ENCODE peak calls at places on chromosomes 2 and 18, in eight cellular contexts. Q, D, W, U, N, X, C and O are unnamed samples. For H3K36me3 and H3K27me3, the result is how much of the 10 kb centered on the place peaks cover.

GRCh38 chr2:100741880-100742814 is 77.8 kb upstream of the NPAS2 start:
- DNase-seq in Q (no peak), D (no peak), W (no peak), U (no peak), N (peak), X (no peak), C (peak), O (no peak)

GRCh38 chr2:216340280-216340631 is 32.0 kb downstream of the MARCHF4 start:
- DNase-seq in Q (no peak), D (no peak), W (no peak), U (no peak), N (no peak), X (no peak), C (no peak), O (no peak)

GRCh38 chr2:178732913-178733312 is 74.3 kb downstream of the TTN start:
- DNase-seq in Q (no peak), D (no peak), W (no peak), U (no peak), N (no peak), X (no peak), C (no peak), O (no peak)

GRCh38 chr2:8965573-8965972 is 37.9 kb downstream of the MBOAT2 start:
- DNase-seq in Q (no peak), D (no peak), W (no peak), U (no peak), N (no peak), X (no peak), C (no peak), O (no peak)

GRCh38 chr18:9762561-9762960 is 54.5 kb downstream of the RAB31 start:
- DNase-seq in Q (no peak), D (no peak), W (no peak), U (no peak), N (no peak), X (no peak), C (no peak), O (no peak)

GRCh38 chr2:207676827-207677354 is 34.5 kb upstream of the CCNYL1 start:
- DNase-seq in Q (no peak), D (no peak), W (no peak), U (peak), N (no peak), X (no peak), C (peak), O (no peak)

GRCh38 chr2:208406474-208407451 is at the start of gene PTH2R:
- DNase-seq in Q (no peak), D (no peak), W (peak), U (no peak), N (no peak), X (peak), C (no peak), O (no peak)

GRCh38 chr2:241966671-241967070 is 97.1 kb downstream of the RTP5 start:
- DNase-seq in Q (no peak), D (no peak), W (no peak), U (no peak), N (no peak), X (no peak), C (no peak), O (no peak)

GRCh38 chr2:79219383-79219988 is 59.9 kb upstream of the REG3A start:
- DNase-seq in Q (no peak), D (no peak), W (no peak), U (peak), N (no peak), X (no peak), C (peak), O (peak)

GRCh38 chr18:31396796-31397195 is 20.2 kb downstream of the DSG4 start:
- DNase-seq in Q (no peak), D (no peak), W (no peak), U (no peak), N (no peak), X (no peak), C (no peak), O (no peak)

GRCh38 chr18:48961547-48961946 is 10.8 kb upstream of the SMAD7 start:
- DNase-seq in Q (no peak), D (no peak), W (no peak), U (no peak), N (no peak), X (no peak), C (no peak), O (no peak)

GRCh38 chr2:119609337-119609736 is 65.1 kb downstream of the CFAP221 start:
- DNase-seq in Q (no peak), D (no peak), W (no peak), U (no peak), N (no peak), X (no peak), C (no peak), O (no peak)

GRCh38 chr2:127581050-127581345 is 45.5 kb downstream of the MYO7B start:
- DNase-seq in Q (peak), D (no peak), W (no peak), U (no peak), N (no peak), X (peak), C (no peak), O (no peak)

GRCh38 chr2:128236491-128237035 is 82.1 kb downstream of the HS6ST1 start:
- DNase-seq in Q (peak), D (no peak), W (no peak), U (no peak), N (no peak), X (peak), C (peak), O (no peak)

GRCh38 chr18:51021226-51021965 is 8.6 kb upstream of the SMAD4 start:
- DNase-seq in Q (no peak), D (no peak), W (no peak), U (no peak), N (no peak), X (no peak), C (no peak), O (no peak)

GRCh38 chr18:67302043-67302442 is 214.5 kb downstream of the DSEL start:
- DNase-seq in Q (no peak), D (no peak), W (no peak), U (peak), N (no peak), X (no peak), C (peak), O (no peak)

GRCh38 chr18:12006488-12006840 is 25.2 kb downstream of the IMPA2 start:
- DNase-seq in Q (no peak), D (no peak), W (no peak), U (no peak), N (no peak), X (no peak), C (no peak), O (no peak)
- H3K36me3 ChIP-seq in Q (under half), D (under half), W (under half), U (under half), N (under half), X (under half), C (under half), O (under half)

DNA sequence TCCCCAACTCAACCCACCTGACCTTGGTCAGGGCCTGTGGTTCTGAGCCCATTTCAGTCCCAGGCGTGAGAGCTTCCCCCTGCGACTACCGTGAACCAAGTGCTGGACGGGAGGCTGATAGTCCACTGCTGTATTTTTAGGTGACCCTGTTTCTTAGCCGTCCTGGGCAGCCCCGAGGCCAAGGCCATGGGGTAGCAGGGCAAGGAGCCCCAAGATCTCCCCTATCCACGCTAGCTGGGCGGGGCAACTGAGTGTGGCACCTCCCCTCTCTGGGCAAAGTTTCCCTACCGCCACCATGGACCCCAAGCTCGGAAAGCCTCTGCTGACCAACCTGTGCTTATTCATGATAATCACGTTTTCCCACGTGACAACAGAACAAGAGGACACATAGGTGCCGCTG is 583 bp upstream of the KLHL30 start:
- DNase-seq in Q (no peak), D (no peak), W (no peak), U (no peak), N (no peak), X (no peak), C (no peak), O (no peak)
- H3K4me3 ChIP-seq in Q (no peak), D (no peak), W (peak), U (no peak), N (no peak), X (no peak), C (no peak), O (no peak)

GRCh38 chr2:88197732-88198131 is 27.6 kb downstream of the THNSL2 start:
- DNase-seq in Q (no peak), D (no peak), W (no peak), U (no peak), N (no peak), X (no peak), C (no peak), O (no peak)
- H3K27me3 ChIP-seq in Q (under half), D (under half), W (under half), U (under half), N (under half), X (under half), C (under half), O (under half)

DNA sequence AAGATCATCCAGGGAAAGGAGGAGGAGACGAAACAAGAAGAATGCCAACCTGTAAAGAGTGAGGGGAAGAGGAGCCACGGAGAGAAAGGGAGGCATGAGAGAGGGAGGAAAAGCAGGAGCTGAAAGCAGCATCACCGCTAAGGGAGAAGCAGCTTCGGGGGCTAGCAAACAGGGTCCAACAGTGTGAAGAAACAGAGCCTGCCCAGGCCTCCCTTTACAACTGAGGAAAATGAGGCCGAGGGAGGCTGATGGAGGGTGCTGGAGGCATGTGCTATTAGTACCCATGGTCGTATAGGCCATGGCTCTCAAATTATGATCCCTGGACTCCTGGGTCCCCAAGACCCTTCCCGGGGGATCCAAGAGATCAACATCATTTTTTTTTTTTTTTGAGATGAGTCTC is 50.4 kb upstream of the ASPRV1 start:
- DNase-seq in Q (no peak), D (no peak), W (no peak), U (no peak), N (no peak), X (no peak), C (no peak), O (no peak)
- H3K36me3 ChIP-seq in Q (under half), D (under half), W (under half), U (under half), N (under half), X (under half), C (under half), O (under half)

GRCh38 chr2:173446722-173447121 is 92.0 kb downstream of the CDCA7 start:
- DNase-seq in Q (no peak), D (no peak), W (no peak), U (no peak), N (no peak), X (no peak), C (no peak), O (no peak)

GRCh38 chr2:173451137-173451536 is 96.5 kb downstream of the CDCA7 start:
- DNase-seq in Q (no peak), D (peak), W (no peak), U (no peak), N (no peak), X (no peak), C (no peak), O (peak)

GRCh38 chr2:173452436-173452835 is 97.8 kb downstream of the CDCA7 start:
- DNase-seq in Q (no peak), D (no peak), W (no peak), U (no peak), N (no peak), X (no peak), C (no peak), O (peak)

DNA sequence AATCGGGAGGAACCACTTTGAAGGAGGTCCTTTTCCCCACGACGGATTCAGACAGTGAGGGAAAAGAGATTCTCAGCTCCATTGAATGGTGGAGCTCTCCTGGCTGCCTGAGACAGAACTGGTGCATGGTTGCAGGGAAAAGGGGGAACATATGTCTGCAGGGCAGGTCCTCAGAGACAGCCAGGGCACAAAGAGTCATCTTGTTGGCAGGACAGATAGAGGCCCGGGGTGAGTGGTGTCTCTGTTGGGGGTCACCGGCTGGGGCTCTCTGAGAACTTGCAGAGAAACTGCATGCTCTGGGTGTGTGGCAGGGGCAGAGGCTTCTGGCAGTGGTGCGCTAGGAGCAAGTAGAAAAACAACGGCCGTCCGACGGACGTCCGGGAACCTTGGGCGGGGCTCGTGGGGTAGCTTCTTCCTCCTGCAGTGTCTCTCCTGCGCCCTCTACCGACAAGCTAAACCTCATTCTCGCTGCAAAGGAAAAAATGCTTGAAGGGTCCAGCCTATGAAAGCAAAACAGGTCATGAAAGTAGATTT is 94.3 kb downstream of the CDCA7 start:
- DNase-seq in Q (peak), D (peak), W (peak), U (peak), N (peak), X (peak), C (peak), O (peak)
- H3K4me3 ChIP-seq in Q (peak), D (no peak), W (peak), U (peak), N (no peak), X (peak), C (peak), O (peak)

DNA sequence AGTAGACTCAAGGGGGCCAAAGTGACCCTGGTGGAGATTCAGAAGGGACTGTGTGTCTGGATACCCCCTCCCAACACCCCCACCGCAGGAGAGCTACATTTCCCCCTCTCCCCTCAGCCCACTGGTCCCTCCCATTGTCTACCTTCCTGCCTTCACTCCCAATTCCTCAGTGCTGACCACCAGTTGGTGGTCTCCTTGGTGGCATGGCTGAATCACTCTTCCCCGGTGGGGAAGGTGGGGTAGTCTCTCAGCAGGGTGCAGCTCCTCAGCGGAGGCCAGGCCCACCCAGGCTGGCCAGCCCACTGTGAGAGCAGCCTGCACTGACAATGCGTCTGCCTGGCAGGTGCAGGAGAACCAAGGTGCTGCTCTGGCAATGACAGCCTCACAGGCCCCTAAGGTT is 62.5 kb upstream of the PAX8 start:
- DNase-seq in Q (no peak), D (no peak), W (no peak), U (no peak), N (no peak), X (no peak), C (no peak), O (no peak)
- H3K27me3 ChIP-seq in Q (under half), D (under half), W (under half), U (under half), N (under half), X (under half), C (under half), O (under half)

DNA sequence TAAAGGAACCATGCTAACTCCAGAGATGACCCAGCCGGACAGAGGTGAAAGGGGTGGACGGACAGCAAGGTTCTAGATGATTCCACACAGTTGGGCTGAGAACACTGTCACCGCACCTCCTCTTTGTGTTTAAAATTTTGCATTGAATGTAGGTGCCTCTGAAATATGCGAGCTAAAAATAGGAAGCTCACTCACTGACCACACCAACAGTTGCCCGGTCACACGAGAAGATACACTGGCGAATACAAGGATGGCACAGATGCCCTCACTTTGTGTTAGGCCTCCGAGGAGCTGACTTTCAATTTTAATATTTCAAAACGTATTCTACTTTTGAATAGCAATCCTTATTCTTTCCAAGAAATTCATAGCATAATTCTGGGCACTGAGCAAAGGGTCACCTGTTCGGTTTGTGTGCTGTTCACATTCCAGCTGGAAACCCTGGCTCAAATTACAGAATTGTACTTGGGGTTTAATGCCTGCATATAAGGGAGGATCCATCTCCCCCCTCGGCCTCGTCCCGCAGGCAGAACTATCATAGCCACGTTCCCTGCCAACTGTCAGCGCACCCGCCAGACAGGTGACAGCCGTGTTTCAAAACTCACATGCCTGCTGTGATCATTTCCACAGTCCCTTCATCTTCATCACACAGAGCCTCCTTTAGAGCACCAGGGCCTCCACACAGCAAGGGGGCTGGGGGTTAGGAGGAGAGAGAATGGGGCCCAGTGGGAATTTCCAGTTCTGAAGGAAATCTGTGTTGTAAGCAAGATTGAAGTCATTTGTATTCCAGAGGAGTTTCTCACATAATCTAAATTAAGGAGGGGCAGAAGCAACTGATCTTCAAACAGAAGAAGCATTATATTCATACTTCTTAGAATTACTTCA is 48.2 kb downstream of the ADI1 start:
- DNase-seq in Q (no peak), D (no peak), W (peak), U (no peak), N (no peak), X (no peak), C (no peak), O (no peak)
- H3K36me3 ChIP-seq in Q (under half), D (half or more), W (under half), U (under half), N (under half), X (under half), C (under half), O (under half)

GRCh38 chr2:36359006-36359580 is 3.5 kb downstream of the CRIM1 start:
- DNase-seq in Q (no peak), D (no peak), W (no peak), U (peak), N (no peak), X (no peak), C (peak), O (no peak)

GRCh38 chr2:36362291-36362690 is 6.7 kb downstream of the CRIM1 start:
- DNase-seq in Q (no peak), D (no peak), W (no peak), U (peak), N (no peak), X (no peak), C (peak), O (no peak)

GRCh38 chr2:36360063-36360462 is 4.5 kb downstream of the CRIM1 start:
- DNase-seq in Q (no peak), D (no peak), W (no peak), U (peak), N (no peak), X (no peak), C (no peak), O (no peak)

GRCh38 chr2:36361396-36361795 is 5.8 kb downstream of the CRIM1 start:
- DNase-seq in Q (no peak), D (no peak), W (no peak), U (peak), N (no peak), X (no peak), C (peak), O (no peak)

DNA sequence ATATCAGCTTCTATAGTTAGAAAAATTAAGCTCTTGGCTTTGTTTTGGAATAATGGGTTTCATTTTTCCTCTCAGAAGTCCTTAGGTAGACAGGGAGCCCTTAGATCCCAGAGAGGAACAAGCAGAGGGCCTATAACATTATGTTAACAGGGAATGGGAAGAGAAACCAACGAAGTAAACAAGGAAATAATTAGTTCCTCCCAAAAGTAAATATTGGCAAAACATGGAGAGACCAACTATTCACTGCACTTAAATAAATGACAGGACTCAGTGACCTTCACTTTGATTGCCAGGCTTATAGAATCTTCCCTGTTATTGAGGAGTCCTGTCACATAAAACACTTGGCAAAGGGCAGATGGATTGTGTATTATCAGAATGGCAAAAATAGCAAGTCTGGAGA is 5.3 kb downstream of the CRIM1 start:
- DNase-seq in Q (no peak), D (no peak), W (no peak), U (no peak), N (no peak), X (no peak), C (no peak), O (no peak)
- H3K4me3 ChIP-seq in Q (no peak), D (no peak), W (no peak), U (peak), N (no peak), X (no peak), C (peak), O (no peak)

GRCh38 chr2:42848270-42848669 is 55.9 kb upstream of the HAAO start:
- DNase-seq in Q (no peak), D (no peak), W (no peak), U (no peak), N (no peak), X (no peak), C (peak), O (no peak)
- H3K27me3 ChIP-seq in Q (under half), D (under half), W (under half), U (under half), N (under half), X (under half), C (under half), O (under half)